ENCODE peak calls at places on chromosomes 5 and 9, in six cellular contexts. One of them, this sample, is unnamed.

GRCh38 chr9:115202181-115202580 is 84.2 kb upstream of the TNC start:
- DNase-seq in colonic mucosa: no peak
- DNase-seq in GM12878: no peak
- DNase-seq in uterus: no peak
- DNase-seq in transverse colon: no peak
- DNase-seq in H9: no peak
- DNase-seq in this sample: no peak

GRCh38 chr5:23639326-23639725 is 131.9 kb downstream of the PRDM9 start:
- DNase-seq in colonic mucosa: no peak
- DNase-seq in GM12878: no peak
- DNase-seq in uterus: no peak
- DNase-seq in transverse colon: no peak
- DNase-seq in H9: no peak
- DNase-seq in this sample: no peak

GRCh38 chr5:134136771-134137170 is 22.3 kb downstream of the TCF7 start:
- DNase-seq in colonic mucosa: no peak
- DNase-seq in GM12878: no peak
- DNase-seq in uterus: peak; percentile 9
- DNase-seq in transverse colon: peak; percentile 3
- DNase-seq in H9: peak; percentile 15
- DNase-seq in this sample: peak; percentile 16

GRCh38 chr9:135978650-135979461 is 17.7 kb upstream of the UBAC1 start:
- DNase-seq in colonic mucosa: no peak
- DNase-seq in GM12878: no peak
- DNase-seq in uterus: no peak
- DNase-seq in transverse colon: no peak
- DNase-seq in H9: no peak
- DNase-seq in this sample: no peak

GRCh38 chr5:113274836-113275414 is 159.9 kb downstream of the TSSK1B start:
- DNase-seq in colonic mucosa: no peak
- DNase-seq in GM12878: no peak
- DNase-seq in uterus: no peak
- DNase-seq in transverse colon: no peak
- DNase-seq in H9: peak; percentile 52
- DNase-seq in this sample: no peak

GRCh38 chr5:153711755-153712154 is 221.3 kb downstream of the GRIA1 start:
- DNase-seq in colonic mucosa: no peak
- DNase-seq in GM12878: no peak
- DNase-seq in uterus: no peak
- DNase-seq in transverse colon: no peak
- DNase-seq in H9: no peak
- DNase-seq in this sample: no peak

GRCh38 chr5:157862183-157862851 is 3.4 kb upstream of the CLINT1 start:
- DNase-seq in colonic mucosa: no peak
- DNase-seq in GM12878: no peak
- DNase-seq in uterus: no peak
- DNase-seq in transverse colon: no peak
- DNase-seq in H9: no peak
- DNase-seq in this sample: no peak

GRCh38 chr5:40165106-40165788 is 514.5 kb upstream of the PTGER4 start:
- DNase-seq in colonic mucosa: no peak
- DNase-seq in GM12878: no peak
- DNase-seq in uterus: no peak
- DNase-seq in transverse colon: no peak
- DNase-seq in H9: no peak
- DNase-seq in this sample: no peak

GRCh38 chr5:78328585-78329173 is 31.7 kb upstream of the SCAMP1 start:
- DNase-seq in colonic mucosa: no peak
- DNase-seq in GM12878: no peak
- DNase-seq in uterus: no peak
- DNase-seq in transverse colon: no peak
- DNase-seq in H9: no peak
- DNase-seq in this sample: no peak

GRCh38 chr5:95762681-95763041 is 31.5 kb downstream of the RHOBTB3 start:
- DNase-seq in colonic mucosa: no peak
- DNase-seq in GM12878: no peak
- DNase-seq in uterus: no peak
- DNase-seq in transverse colon: no peak
- DNase-seq in H9: no peak
- DNase-seq in this sample: no peak

GRCh38 chr9:76905984-76906861 is at the start of gene PRUNE2:
- DNase-seq in colonic mucosa: peak; percentile 80
- DNase-seq in GM12878: no peak
- DNase-seq in uterus: peak; percentile 84
- DNase-seq in transverse colon: peak; percentile 87
- DNase-seq in H9: peak; percentile 97
- DNase-seq in this sample: peak; percentile 59

GRCh38 chr5:87151547-87151946 is 116.1 kb upstream of the RASA1 start:
- DNase-seq in colonic mucosa: no peak
- DNase-seq in GM12878: no peak
- DNase-seq in uterus: no peak
- DNase-seq in transverse colon: no peak
- DNase-seq in H9: no peak
- DNase-seq in this sample: no peak

GRCh38 chr9:36566813-36567217 is 5.9 kb upstream of the MELK start:
- DNase-seq in colonic mucosa: no peak
- DNase-seq in GM12878: no peak
- DNase-seq in uterus: no peak
- DNase-seq in transverse colon: no peak
- DNase-seq in H9: no peak
- DNase-seq in this sample: no peak

GRCh38 chr9:116928884-116929283 is 241.8 kb downstream of the TRIM32 start:
- DNase-seq in colonic mucosa: no peak
- DNase-seq in GM12878: no peak
- DNase-seq in uterus: no peak
- DNase-seq in transverse colon: no peak
- DNase-seq in H9: peak; percentile 68
- DNase-seq in this sample: no peak

GRCh38 chr5:168006473-168007130 is 284.8 kb upstream of the WWC1 start:
- DNase-seq in colonic mucosa: no peak
- DNase-seq in GM12878: no peak
- DNase-seq in uterus: no peak
- DNase-seq in transverse colon: no peak
- DNase-seq in H9: no peak
- DNase-seq in this sample: no peak

GRCh38 chr5:176646049-176646706 is 1.1 kb upstream of the TSPAN17 start:
- DNase-seq in colonic mucosa: no peak
- DNase-seq in GM12878: no peak
- DNase-seq in uterus: no peak
- DNase-seq in transverse colon: no peak
- DNase-seq in H9: no peak
- DNase-seq in this sample: no peak

GRCh38 chr5:143434261-143435206 is 31.0 kb upstream of the NR3C1 start:
- DNase-seq in colonic mucosa: no peak
- DNase-seq in GM12878: no peak
- DNase-seq in uterus: no peak
- DNase-seq in transverse colon: no peak
- DNase-seq in H9: no peak
- DNase-seq in this sample: no peak

GRCh38 chr5:82346376-82347212 is 68.4 kb upstream of the RPS23 start:
- DNase-seq in colonic mucosa: no peak
- DNase-seq in GM12878: no peak
- DNase-seq in uterus: no peak
- DNase-seq in transverse colon: no peak
- DNase-seq in H9: no peak
- DNase-seq in this sample: no peak

GRCh38 chr9:12856608-12857007 is 81.8 kb downstream of the LURAP1L start:
- DNase-seq in colonic mucosa: no peak
- DNase-seq in GM12878: no peak
- DNase-seq in uterus: no peak
- DNase-seq in transverse colon: no peak
- DNase-seq in H9: peak; percentile 38
- DNase-seq in this sample: no peak

GRCh38 chr9:76353280-76353679 is 40.9 kb downstream of the RFK start:
- DNase-seq in colonic mucosa: no peak
- DNase-seq in GM12878: no peak
- DNase-seq in uterus: no peak
- DNase-seq in transverse colon: no peak
- DNase-seq in H9: no peak
- DNase-seq in this sample: no peak

GRCh38 chr5:16673241-16673998 is 56.6 kb upstream of the RETREG1 start:
- DNase-seq in colonic mucosa: no peak
- DNase-seq in GM12878: no peak
- DNase-seq in uterus: no peak
- DNase-seq in transverse colon: peak; percentile 53
- DNase-seq in H9: no peak
- DNase-seq in this sample: no peak

GRCh38 chr9:33139421-33140228 is 27.5 kb downstream of the B4GALT1 start:
- DNase-seq in colonic mucosa: peak; percentile 58
- DNase-seq in GM12878: no peak
- DNase-seq in uterus: peak; percentile 76
- DNase-seq in transverse colon: peak; percentile 62
- DNase-seq in H9: no peak
- DNase-seq in this sample: peak; percentile 81

DNA sequence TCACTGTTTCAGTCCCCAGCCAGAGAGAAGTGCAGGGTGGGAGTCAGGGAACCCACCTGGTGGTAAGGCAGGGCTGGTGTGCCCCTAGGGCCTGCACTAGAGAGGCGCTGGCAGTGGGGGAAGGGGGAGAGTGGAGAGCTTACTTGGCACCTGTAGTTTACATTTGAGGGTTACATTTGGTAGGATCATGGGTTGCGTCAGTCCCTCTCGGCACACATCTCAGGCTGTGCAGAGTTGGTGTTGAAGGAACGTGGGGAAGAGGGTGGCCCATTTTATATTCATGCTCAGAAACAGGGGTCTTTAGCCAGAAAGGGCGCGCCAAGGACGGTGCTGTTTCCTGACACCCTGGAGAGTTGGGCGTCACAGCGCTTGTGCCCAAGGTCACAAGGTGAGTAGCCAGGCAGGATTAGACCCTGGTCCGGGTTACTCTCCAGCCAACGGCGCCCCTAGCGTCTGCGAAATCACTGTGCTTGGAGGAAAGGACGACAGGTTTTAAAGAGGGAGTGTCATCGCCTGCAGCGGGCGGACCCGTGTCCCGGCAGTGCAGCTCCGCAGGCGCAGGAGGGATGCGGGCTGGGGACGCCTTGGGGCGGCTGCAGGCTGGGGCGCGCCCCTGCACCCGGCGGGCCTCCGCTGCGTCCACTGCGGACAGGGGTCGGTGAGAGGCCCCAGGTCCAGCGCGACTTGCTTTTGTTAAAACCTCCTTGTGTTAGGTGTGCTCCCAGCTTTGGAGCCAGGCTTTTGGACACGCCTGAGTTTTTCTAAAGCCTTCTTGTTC is 272.6 kb downstream of the FANCC start:
- DNase-seq in colonic mucosa: peak; percentile 79
- DNase-seq in GM12878: no peak
- DNase-seq in uterus: no peak
- DNase-seq in transverse colon: peak; percentile 38
- DNase-seq in H9: peak; percentile 93
- DNase-seq in this sample: peak; percentile 76
- TF ChIP-seq CTCF in colonic mucosa: peak; percentile 38
- TF ChIP-seq CTCF in GM12878: no peak
- TF ChIP-seq CTCF in uterus: no peak
- TF ChIP-seq CTCF in transverse colon: peak; percentile 34
- TF ChIP-seq CTCF in H9: peak; percentile 88
- TF ChIP-seq CTCF in this sample: no peak

DNA sequence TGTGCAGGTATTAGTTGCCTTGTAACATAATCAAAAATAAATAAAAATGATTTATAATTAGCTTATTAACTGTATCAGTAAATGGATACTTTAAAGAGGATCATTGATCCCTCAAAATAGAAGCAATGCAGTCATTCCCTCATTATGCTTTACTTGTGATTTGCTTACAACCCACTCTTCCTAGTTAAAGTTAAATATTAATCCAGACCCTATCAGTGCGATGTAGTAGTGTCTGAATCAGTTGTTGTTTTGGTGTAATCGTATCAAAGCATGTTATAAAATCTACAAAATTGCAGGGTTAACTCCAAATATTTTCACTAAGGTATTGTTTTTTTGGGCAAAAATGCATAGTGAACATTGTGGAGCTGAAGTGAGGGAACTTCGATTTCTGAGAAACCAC is 17.6 kb downstream of the TENT4A start:
- DNase-seq in colonic mucosa: no peak
- DNase-seq in GM12878: no peak
- DNase-seq in uterus: no peak
- DNase-seq in transverse colon: no peak
- DNase-seq in H9: no peak
- DNase-seq in this sample: no peak
- H3K4me1 ChIP-seq in colonic mucosa: peaks cover 15% of the 10 kb centered on the region
- H3K4me1 ChIP-seq in GM12878: peaks cover 78% of the 10 kb centered on the region
- H3K4me1 ChIP-seq in uterus: peaks cover 14% of the 10 kb centered on the region
- H3K4me1 ChIP-seq in transverse colon: peaks cover 49% of the 10 kb centered on the region
- H3K4me1 ChIP-seq in H9: no peaks in the 10 kb centered on the region
- H3K4me1 ChIP-seq in this sample: peaks cover 18% of the 10 kb centered on the region

GRCh38 chr5:1016476-1016875 is 7.9 kb downstream of the NKD2 start:
- DNase-seq in colonic mucosa: no peak
- DNase-seq in GM12878: no peak
- DNase-seq in uterus: no peak
- DNase-seq in transverse colon: no peak
- DNase-seq in H9: no peak
- DNase-seq in this sample: peak; percentile 48

GRCh38 chr5:1015545-1015944 is 6.9 kb downstream of the NKD2 start:
- DNase-seq in colonic mucosa: no peak
- DNase-seq in GM12878: no peak
- DNase-seq in uterus: no peak
- DNase-seq in transverse colon: no peak
- DNase-seq in H9: no peak
- DNase-seq in this sample: no peak

GRCh38 chr5:1017056-1017455 is 8.5 kb downstream of the NKD2 start:
- DNase-seq in colonic mucosa: no peak
- DNase-seq in GM12878: no peak
- DNase-seq in uterus: no peak
- DNase-seq in transverse colon: no peak
- DNase-seq in H9: no peak
- DNase-seq in this sample: no peak

GRCh38 chr5:1014781-1015221 is 6.2 kb downstream of the NKD2 start:
- DNase-seq in colonic mucosa: no peak
- DNase-seq in GM12878: no peak
- DNase-seq in uterus: no peak
- DNase-seq in transverse colon: no peak
- DNase-seq in H9: no peak
- DNase-seq in this sample: no peak

DNA sequence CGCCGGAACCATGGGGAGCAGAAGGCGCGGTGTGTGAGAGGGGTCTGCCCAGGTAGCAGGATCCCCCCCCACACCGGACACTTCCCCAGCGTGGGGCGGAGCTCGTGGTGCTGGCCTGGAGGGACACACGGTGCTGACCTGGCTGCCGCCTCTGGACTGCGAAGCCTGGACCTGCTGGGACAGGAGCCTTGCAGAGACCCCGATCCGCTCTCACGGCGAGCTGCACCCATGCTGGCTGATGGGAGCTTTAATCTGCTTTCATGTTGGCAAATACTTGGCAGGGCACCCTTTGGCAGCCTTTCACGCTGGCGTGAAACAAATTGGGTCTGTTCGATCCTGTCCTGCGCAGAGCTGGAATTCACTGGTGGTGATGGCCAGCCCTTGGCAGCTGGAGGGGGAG is 7.4 kb downstream of the NKD2 start:
- DNase-seq in colonic mucosa: no peak
- DNase-seq in GM12878: no peak
- DNase-seq in uterus: no peak
- DNase-seq in transverse colon: no peak
- DNase-seq in H9: no peak
- DNase-seq in this sample: peak; percentile 76
- TF ChIP-seq CTCF in colonic mucosa: no peak
- TF ChIP-seq CTCF in GM12878: no peak
- TF ChIP-seq CTCF in uterus: no peak
- TF ChIP-seq CTCF in transverse colon: no peak
- TF ChIP-seq CTCF in H9: no peak
- TF ChIP-seq CTCF in this sample: no peak

GRCh38 chr5:140973550-140973949 is 7.3 kb downstream of the PCDHAC2 start:
- DNase-seq in colonic mucosa: no peak
- DNase-seq in GM12878: no peak
- DNase-seq in uterus: no peak
- DNase-seq in transverse colon: no peak
- DNase-seq in H9: no peak
- DNase-seq in this sample: no peak
- H3K4me1 ChIP-seq in colonic mucosa: no peaks in the 10 kb centered on the region
- H3K4me1 ChIP-seq in GM12878: no peaks in the 10 kb centered on the region
- H3K4me1 ChIP-seq in uterus: no peaks in the 10 kb centered on the region
- H3K4me1 ChIP-seq in transverse colon: no peaks in the 10 kb centered on the region
- H3K4me1 ChIP-seq in H9: peaks cover 9% of the 10 kb centered on the region
- H3K4me1 ChIP-seq in this sample: peaks cover 4% of the 10 kb centered on the region